ENCODE peak calls at places on chromosomes 2 and 18, in six cellular contexts. E, N, M, P, D and G are unnamed samples. For H3K4me1, the result is how much of the 10 kb centered on the place peaks cover.

GRCh38 chr2:181456660-181457120 is 496 bp upstream of the ITGA4 start:
- DNase-seq in N (peak), P (no peak), M (peak), E (no peak), D (peak), G (peak)

GRCh38 chr2:220104871-220105351 is 477.5 kb downstream of the SLC4A3 start:
- DNase-seq in M (no peak), P (no peak), E (no peak), D (no peak), N (no peak), G (peak)

GRCh38 chr2:7707723-7708122 is 790.5 kb downstream of the RNF144A start:
- DNase-seq in M (no peak), N (no peak), E (no peak), D (no peak), P (no peak), G (no peak)

GRCh38 chr2:237062585-237062984 is 23.1 kb upstream of the COPS8 start:
- DNase-seq in D (no peak), N (no peak), E (no peak), P (no peak), M (no peak), G (no peak)

GRCh38 chr18:48354746-48355260 is 54.4 kb downstream of the ZBTB7C start:
- DNase-seq in P (no peak), E (no peak), M (no peak), N (no peak), D (no peak), G (no peak)

GRCh38 chr2:120892967-120893667 is 157.4 kb downstream of the GLI2 start:
- DNase-seq in P (no peak), D (peak), E (no peak), N (peak), M (no peak), G (no peak)

GRCh38 chr2:162317910-162318279 is 589 bp downstream of the IFIH1 start:
- DNase-seq in N (peak), M (no peak), P (peak), D (no peak), E (no peak), G (peak)

GRCh38 chr2:178110681-178111080 is 1.6 kb upstream of the RBM45 start:
- DNase-seq in D (no peak), M (no peak), N (no peak), P (no peak), E (no peak), G (no peak)

GRCh38 chr18:6624271-6624670 is 105.2 kb upstream of the ARHGAP28 start:
- DNase-seq in P (peak), E (no peak), N (no peak), M (no peak), D (no peak), G (no peak)

GRCh38 chr2:9918275-9918674 is 33.2 kb upstream of the GRHL1 start:
- DNase-seq in D (no peak), M (no peak), N (no peak), P (peak), E (no peak), G (no peak)

GRCh38 chr18:58639237-58639636 is 10.3 kb upstream of the ALPK2 start:
- DNase-seq in E (no peak), M (no peak), P (no peak), D (no peak), N (no peak), G (no peak)

GRCh38 chr18:62388855-62389760 is 64.0 kb downstream of the TNFRSF11A start:
- DNase-seq in E (no peak), N (no peak), M (no peak), P (no peak), D (no peak), G (no peak)

GRCh38 chr2:62457555-62457954 is 48.4 kb downstream of the TMEM17 start:
- DNase-seq in P (no peak), N (no peak), D (no peak), E (no peak), M (no peak), G (no peak)

GRCh38 chr2:167293172-167293781 is 405.0 kb downstream of the XIRP2 start:
- DNase-seq in M (no peak), N (peak), D (no peak), P (peak), E (no peak), G (no peak)

GRCh38 chr2:241182531-241183133 is 5.8 kb upstream of the ANO7 start:
- DNase-seq in E (no peak), D (no peak), M (no peak), P (no peak), N (no peak), G (no peak)

GRCh38 chr2:197152451-197153228 is 157.9 kb downstream of the ANKRD44 start:
- DNase-seq in M (no peak), D (peak), N (peak), P (no peak), E (peak), G (no peak)

GRCh38 chr18:21598726-21599584 is 1.5 kb downstream of the ESCO1 start:
- DNase-seq in P (no peak), E (no peak), D (no peak), M (no peak), N (no peak), G (no peak)
- H3K4me1 ChIP-seq in P (under half), E (under half), D (under half), M (under half), N (under half), G (under half)

GRCh38 chr2:165892541-165892940 is 61.0 kb downstream of the TTC21B start:
- DNase-seq in M (no peak), D (no peak), P (no peak), N (no peak), E (no peak), G (no peak)
- H3K4me3 ChIP-seq in M (no peak), D (no peak), P (no peak), N (no peak), E (no peak), G (no peak)

GRCh38 chr2:217360111-217360510 is 500.2 kb upstream of the TNP1 start:
- DNase-seq in N (no peak), E (no peak), D (no peak), P (no peak), M (no peak), G (no peak)

GRCh38 chr2:217356795-217357194 is 496.9 kb upstream of the TNP1 start:
- DNase-seq in P (no peak), M (no peak), D (peak), N (no peak), E (no peak), G (no peak)

GRCh38 chr2:217357886-217358620 is 498.2 kb upstream of the TNP1 start:
- DNase-seq in M (no peak), E (no peak), N (no peak), P (no peak), D (no peak), G (no peak)

GRCh38 chr2:217351378-217351777 is 491.5 kb upstream of the TNP1 start:
- DNase-seq in E (no peak), N (no peak), D (no peak), M (no peak), P (no peak), G (no peak)

GRCh38 chr2:217356142-217356541 is 496.3 kb upstream of the TNP1 start:
- DNase-seq in E (no peak), P (no peak), D (no peak), M (no peak), N (no peak), G (no peak)
- H3K4me1 ChIP-seq in E (under half), P (under half), D (under half), M (under half), N (under half), G (under half)

DNA sequence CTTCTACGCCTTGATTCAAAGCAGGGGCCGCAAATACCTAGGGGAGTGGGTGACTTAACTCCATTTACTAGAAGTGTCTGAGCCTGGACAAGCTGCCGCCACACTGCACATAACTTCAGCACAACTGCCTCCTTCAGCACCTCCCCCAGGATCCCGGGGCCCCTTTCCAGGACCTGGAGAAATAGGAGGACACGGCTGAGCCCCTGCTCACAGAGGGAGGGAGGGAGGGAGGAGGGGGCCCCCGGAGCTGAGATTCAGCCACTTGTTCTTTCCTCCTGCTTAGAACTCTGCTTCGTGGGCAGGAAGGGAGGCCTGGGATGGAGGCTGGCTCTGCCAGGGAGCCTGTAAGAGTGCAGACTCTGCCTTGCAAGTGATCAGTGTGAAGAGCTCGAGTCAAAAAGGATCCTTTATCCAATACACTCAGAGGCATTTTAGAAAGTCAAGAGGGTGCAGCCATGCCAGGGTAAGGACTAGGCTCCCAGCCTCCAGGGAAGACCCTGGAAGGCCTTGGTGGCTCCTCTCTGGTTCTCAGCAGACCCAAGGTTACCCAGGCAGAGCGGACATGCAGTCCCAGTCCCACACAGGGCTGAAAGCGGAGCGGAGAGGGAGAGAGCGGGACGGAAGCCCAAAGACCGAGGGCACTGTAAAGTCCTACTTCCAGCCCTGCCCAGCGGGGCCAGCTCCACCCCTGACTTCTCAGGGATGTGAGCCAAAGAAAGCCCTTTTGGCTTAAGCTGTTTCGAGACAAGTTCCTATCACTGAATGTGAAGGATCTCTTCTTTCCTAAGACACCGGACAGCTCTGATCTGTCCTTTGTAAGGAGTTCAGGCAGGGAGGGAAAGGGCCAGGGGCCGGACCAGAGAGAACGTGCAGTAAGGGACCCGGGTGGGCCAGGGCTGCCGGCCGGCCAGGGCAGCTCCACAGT is 8.6 kb upstream of the ARMC9 start:
- DNase-seq in E (no peak), M (no peak), P (peak), N (peak), D (peak), G (peak)
- H3K4me3 ChIP-seq in E (no peak), M (peak), P (no peak), N (peak), D (peak), G (peak)

GRCh38 chr2:127510073-127510472 is 16.2 kb downstream of the IWS1 start:
- DNase-seq in M (no peak), N (no peak), D (no peak), E (no peak), P (no peak), G (no peak)

GRCh38 chr2:127514076-127514475 is 12.2 kb downstream of the IWS1 start:
- DNase-seq in N (no peak), M (no peak), D (no peak), P (no peak), E (no peak), G (no peak)

GRCh38 chr2:127512362-127512761 is 13.9 kb downstream of the IWS1 start:
- DNase-seq in M (no peak), D (no peak), E (no peak), P (no peak), N (no peak), G (no peak)

GRCh38 chr2:127511090-127511489 is 15.2 kb downstream of the IWS1 start:
- DNase-seq in P (no peak), N (no peak), D (no peak), E (no peak), M (no peak), G (no peak)

DNA sequence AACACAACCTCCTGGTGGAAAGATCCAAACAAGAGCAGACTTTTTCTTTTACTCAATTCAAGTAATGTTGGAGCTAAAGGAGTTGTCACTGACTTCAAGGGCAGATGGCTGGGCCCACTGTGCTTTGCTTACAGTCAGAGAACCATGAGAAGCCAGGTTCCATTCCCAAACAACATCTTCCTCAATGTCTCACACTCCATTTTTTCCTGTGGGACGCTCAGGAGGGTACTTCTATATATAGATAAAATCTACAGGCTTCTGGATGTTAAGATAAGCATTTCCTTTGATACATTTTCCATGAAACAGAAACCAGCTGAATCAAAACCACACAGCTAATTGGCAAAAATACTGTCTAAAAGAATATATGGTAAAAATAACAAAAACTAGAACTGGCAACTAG is 14.4 kb downstream of the IWS1 start:
- DNase-seq in D (no peak), P (peak), E (no peak), N (no peak), M (no peak), G (no peak)
- H3K4me1 ChIP-seq in D (under half), P (under half), E (under half), N (half or more), M (under half), G (half or more)

GRCh38 chr18:24009651-24010333 is 4.8 kb upstream of the TTC39C start:
- DNase-seq in N (no peak), P (no peak), M (no peak), E (no peak), D (no peak), G (no peak)
- H3K4me3 ChIP-seq in N (no peak), P (no peak), M (no peak), E (no peak), D (no peak), G (no peak)

GRCh38 chr2:98588880-98589425 is 19.4 kb downstream of the COA5 start:
- DNase-seq in P (no peak), E (no peak), D (no peak), N (no peak), M (no peak), G (no peak)

GRCh38 chr2:98585386-98585785 is 22.9 kb downstream of the COA5 start:
- DNase-seq in E (no peak), D (no peak), N (no peak), P (no peak), M (no peak), G (no peak)

GRCh38 chr2:98586466-98587140 is 21.7 kb downstream of the COA5 start:
- DNase-seq in D (no peak), M (no peak), P (no peak), E (no peak), N (no peak), G (no peak)

GRCh38 chr2:98592565-98592964 is 15.7 kb downstream of the COA5 start:
- DNase-seq in N (no peak), M (no peak), E (no peak), D (no peak), P (no peak), G (no peak)

DNA sequence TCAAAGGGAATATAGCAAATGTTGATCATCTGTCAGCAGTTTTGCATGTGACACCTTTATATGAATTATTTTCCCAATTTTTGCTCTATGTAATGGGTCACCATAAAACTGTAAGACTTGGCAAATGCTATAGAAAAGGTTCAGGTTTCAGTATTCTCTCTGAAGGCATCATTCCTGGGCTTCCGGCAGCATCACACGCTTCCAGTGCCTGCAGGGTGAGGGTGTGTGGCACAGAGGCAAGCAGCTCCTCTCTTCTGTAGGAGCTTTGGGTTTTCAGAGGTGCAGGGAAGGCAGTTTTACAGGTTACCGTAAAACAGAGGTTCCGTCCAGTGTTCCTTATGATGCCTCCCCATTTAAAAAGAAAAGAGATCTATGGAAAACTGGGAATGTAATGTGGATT is 18.8 kb downstream of the COA5 start:
- DNase-seq in M (no peak), N (no peak), P (no peak), E (no peak), D (no peak), G (no peak)
- H3K4me1 ChIP-seq in M (under half), N (under half), P (under half), E (under half), D (under half), G (under half)

GRCh38 chr2:150480971-150481830 is 6.3 kb downstream of the RND3 start:
- DNase-seq in E (no peak), D (no peak), P (peak), N (no peak), M (no peak), G (no peak)

GRCh38 chr2:150483532-150483931 is 3.9 kb downstream of the RND3 start:
- DNase-seq in D (no peak), P (no peak), E (no peak), N (no peak), M (no peak), G (no peak)

GRCh38 chr2:150480241-150480640 is 7.2 kb downstream of the RND3 start:
- DNase-seq in P (peak), N (no peak), M (no peak), E (no peak), D (no peak), G (no peak)

GRCh38 chr2:150482667-150483260 is 4.7 kb downstream of the RND3 start:
- DNase-seq in E (no peak), N (no peak), P (no peak), D (no peak), M (no peak), G (no peak)

DNA sequence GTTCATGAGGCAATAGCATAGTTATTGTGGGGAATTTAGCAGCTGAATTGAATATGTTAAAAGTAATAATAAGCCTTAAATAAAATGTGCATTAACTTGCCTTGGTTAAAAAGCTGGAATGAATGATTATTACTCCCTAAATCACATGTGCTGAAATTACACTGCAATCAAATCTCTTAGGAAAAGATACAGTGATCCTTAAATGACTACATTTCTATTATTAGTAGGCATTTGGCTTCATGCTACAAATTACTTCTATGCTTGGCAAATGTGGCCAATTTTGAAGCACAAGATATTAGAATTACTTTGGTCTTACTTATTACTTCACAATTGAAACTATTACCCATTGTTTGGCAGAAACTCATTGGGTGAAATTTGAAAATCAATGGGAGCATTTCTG is 5.4 kb downstream of the RND3 start:
- DNase-seq in E (no peak), D (no peak), P (peak), M (no peak), N (no peak), G (no peak)
- H3K4me3 ChIP-seq in E (no peak), D (no peak), P (no peak), M (no peak), N (no peak), G (peak)